ENCODE peak calls at places on chromosomes 6 and 20, in seven cellular contexts. N is GM23248, G is IMR-90, Q is GM23338, C is PC-9, P is fibroblast of lung, V is neural progenitor cell. S is an unnamed sample.
A peak's percentile ranks its signal among the peaks of the same experiment; 100 is the strongest.

GRCh38 chr20:41738584-41739193 is 120.5 kb upstream of the CHD6 start:
- DNase-seq in N (peak; percentile 75), G (peak; percentile 31), Q (peak; percentile 80), C (peak; percentile 59), P (peak; percentile 43), V (peak; percentile 77), S (peak; percentile 64)

GRCh38 chr20:24420567-24420966 is 48.9 kb upstream of the SYNDIG1 start:
- DNase-seq in N (no peak), G (no peak), Q (no peak), C (no peak), P (no peak), V (no peak), S (no peak)

GRCh38 chr6:39891976-39892375 is 42.3 kb downstream of the MOCS1 start:
- DNase-seq in N (peak; percentile 59), G (peak; percentile 19), Q (no peak), C (no peak), P (no peak), V (no peak), S (no peak)

GRCh38 chr20:9829835-9830234 is 9.0 kb downstream of the PAK5 start:
- DNase-seq in N (no peak), G (no peak), Q (peak; percentile 66), C (no peak), P (no peak), V (peak; percentile 29), S (peak; percentile 44)

GRCh38 chr6:133504761-133505160 is 263.6 kb downstream of the EYA4 start:
- DNase-seq in N (no peak), G (no peak), Q (no peak), C (no peak), P (peak; percentile 8), V (no peak), S (no peak)

GRCh38 chr6:138970856-138971425 is 17.1 kb downstream of the REPS1 start:
- DNase-seq in N (peak; percentile 97), G (peak; percentile 95), Q (no peak), C (no peak), P (peak; percentile 87), V (no peak), S (no peak)

GRCh38 chr6:40717411-40718057 is 130.4 kb upstream of the LRFN2 start:
- DNase-seq in N (no peak), G (no peak), Q (no peak), C (no peak), P (no peak), V (no peak), S (no peak)

GRCh38 chr20:33443006-33443511 is 504 bp downstream of the SNTA1 start:
- DNase-seq in N (peak; percentile 65), G (no peak), Q (peak; percentile 47), C (no peak), P (no peak), V (no peak), S (no peak)

GRCh38 chr6:170344631-170345576 is 38.3 kb downstream of the FAM120B start:
- DNase-seq in N (peak; percentile 52), G (peak; percentile 61), Q (no peak), C (peak; percentile 34), P (peak; percentile 46), V (no peak), S (no peak)

GRCh38 chr6:79570129-79570801 is 33.0 kb upstream of the LCA5 start:
- DNase-seq in N (peak; percentile 35), G (peak; percentile 72), Q (peak; percentile 92), C (peak; percentile 86), P (no peak), V (no peak), S (peak; percentile 79)

GRCh38 chr6:119979862-119980261 is 630.3 kb upstream of the MAN1A1 start:
- DNase-seq in N (peak; percentile 44), G (peak; percentile 2), Q (peak; percentile 69), C (no peak), P (peak; percentile 33), V (peak; percentile 40), S (no peak)

DNA sequence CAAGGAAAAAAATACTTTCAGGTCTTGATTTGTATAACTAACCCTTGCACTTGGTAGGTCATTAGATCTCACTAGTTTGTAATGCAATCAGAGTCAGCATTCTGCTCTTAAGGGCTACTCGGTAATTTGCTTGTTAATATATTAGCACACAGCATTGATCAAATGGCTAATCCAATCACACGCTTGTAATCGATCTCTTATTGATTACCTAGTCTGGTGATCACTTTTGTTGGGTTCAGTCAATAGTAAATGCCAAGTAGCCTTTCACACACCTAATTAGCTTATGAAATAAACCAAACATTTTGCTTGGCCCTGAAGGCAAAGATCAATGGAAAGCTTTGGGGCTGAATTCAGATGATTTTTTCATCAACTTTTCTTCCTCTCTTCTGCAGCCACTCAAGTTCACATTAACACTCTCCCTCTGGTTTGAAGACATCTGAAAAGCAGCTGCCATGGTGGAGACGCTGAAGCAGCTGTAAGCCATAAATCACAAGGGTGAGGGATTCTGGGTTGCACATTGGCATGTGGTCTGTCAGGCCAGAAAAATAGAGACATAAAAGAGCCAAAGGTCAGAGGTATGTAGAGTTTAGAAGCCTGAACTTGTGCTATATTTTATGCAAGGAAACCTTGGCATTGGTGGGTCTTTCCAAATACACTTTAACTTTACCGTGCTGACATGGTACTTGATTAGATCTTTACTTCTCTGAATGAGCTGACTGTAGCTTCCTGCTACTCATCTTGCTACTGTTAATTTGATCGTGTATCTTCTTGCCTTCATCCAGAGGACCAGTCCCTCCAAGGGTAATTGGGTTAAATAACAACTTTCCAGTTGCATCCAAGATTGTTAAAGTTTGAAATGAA is 234.4 kb downstream of the SIM1 start:
- DNase-seq in N (no peak), G (no peak), Q (no peak), C (no peak), P (no peak), V (no peak), S (no peak)
- H2AFZ ChIP-seq in N (peak overlapping the region; percentile 41), G (no peak overlapping the region), Q (no peak overlapping the region), C (no peak overlapping the region), P (no peak overlapping the region), V (no peak overlapping the region), S (no peak overlapping the region)

GRCh38 chr6:46653439-46653942 is 716 bp downstream of the SLC25A27 start:
- DNase-seq in N (no peak), G (no peak), Q (peak; percentile 41), C (no peak), P (no peak), V (no peak), S (no peak)

GRCh38 chr6:46652603-46653438 is at the start of the genes CYP39A1 and SLC25A27:
- DNase-seq in N (peak; percentile 96), G (peak; percentile 59), Q (peak; percentile 98), C (peak; percentile 95), P (peak; percentile 81), V (peak; percentile 97), S (peak; percentile 96)

GRCh38 chr6:46651766-46652165 is 852 bp downstream of the CYP39A1 start:
- DNase-seq in N (no peak), G (no peak), Q (no peak), C (no peak), P (no peak), V (no peak), S (no peak)

GRCh38 chr6:46651006-46651405 is 1.6 kb downstream of the CYP39A1 start:
- DNase-seq in N (no peak), G (peak; percentile 2), Q (no peak), C (no peak), P (peak; percentile 83), V (no peak), S (no peak)

GRCh38 chr6:46652232-46652602 is 401 bp downstream of the CYP39A1 start:
- DNase-seq in N (no peak), G (no peak), Q (peak; percentile 9), C (no peak), P (no peak), V (no peak), S (no peak)
- H2AFZ ChIP-seq in N (peak overlapping the region; percentile 97), G (peak overlapping the region; percentile 94), Q (peak overlapping the region; percentile 92), C (peak overlapping the region; percentile 97), P (peak overlapping the region; percentile 97), V (peak overlapping the region; percentile 98), S (peak overlapping the region; percentile 75)

GRCh38 chr6:19714415-19715165 is 122.6 kb upstream of the ID4 start:
- DNase-seq in N (no peak), G (no peak), Q (no peak), C (no peak), P (no peak), V (no peak), S (no peak)
- H2AFZ ChIP-seq in N (no peak overlapping the region), G (no peak overlapping the region), Q (no peak overlapping the region), C (no peak overlapping the region), P (no peak overlapping the region), V (no peak overlapping the region), S (no peak overlapping the region)

GRCh38 chr20:2387580-2387979 is 6.9 kb downstream of the TGM6 start:
- DNase-seq in N (no peak), G (no peak), Q (no peak), C (no peak), P (no peak), V (no peak), S (no peak)

GRCh38 chr20:2385496-2385895 is 4.8 kb downstream of the TGM6 start:
- DNase-seq in N (peak; percentile 22), G (no peak), Q (no peak), C (no peak), P (no peak), V (no peak), S (no peak)

GRCh38 chr20:2385026-2385425 is 4.3 kb downstream of the TGM6 start:
- DNase-seq in N (peak; percentile 72), G (no peak), Q (no peak), C (no peak), P (no peak), V (no peak), S (no peak)

GRCh38 chr20:2386516-2387179 is 5.9 kb downstream of the TGM6 start:
- DNase-seq in N (peak; percentile 80), G (peak; percentile 38), Q (no peak), C (no peak), P (no peak), V (no peak), S (no peak)

GRCh38 chr20:2387180-2387577 is 6.5 kb downstream of the TGM6 start:
- DNase-seq in N (peak; percentile 49), G (peak; percentile 19), Q (peak; percentile 74), C (peak; percentile 43), P (peak; percentile 26), V (peak; percentile 69), S (peak; percentile 79)
- H2AFZ ChIP-seq in N (peak overlapping the region; percentile 36), G (peak overlapping the region; percentile 33), Q (peak overlapping the region; percentile 45), C (no peak overlapping the region), P (no peak overlapping the region), V (no peak overlapping the region), S (no peak overlapping the region)

S was measured in H9.